ENCODE peak calls at places on chromosomes 1 and 21, in six cellular contexts. T is kidney epithelial cell; B is AG09309; D is fibroblast of lung; E is activated CD8-positive, alpha-beta T cell treated with anti-CD3 and anti-CD28 coated beads for 36 hours; G is tibial artery. N is an unnamed sample.

GRCh38 chr1:74343191-74343590 is 108.0 kb downstream of the TNNI3K start:
- DNase-seq in T (no peak), B (no peak), D (no peak), E (no peak), G (no peak), N (no peak)

GRCh38 chr1:56334027-56334426 is 245.3 kb downstream of the PLPP3 start:
- DNase-seq in T (no peak), B (no peak), D (no peak), E (no peak), G (no peak), N (no peak)

GRCh38 chr1:25062621-25063255 is 132.7 kb upstream of the RUNX3 start:
- DNase-seq in T (no peak), B (no peak), D (no peak), E (no peak), G (no peak), N (no peak)

GRCh38 chr1:199857516-199857915 is 170.0 kb upstream of the NR5A2 start:
- DNase-seq in T (no peak), B (no peak), D (no peak), E (no peak), G (no peak), N (no peak)

GRCh38 chr1:20993716-20994115 is 183.0 kb downstream of the EIF4G3 start:
- DNase-seq in T (no peak), B (no peak), D (no peak), E (no peak), G (no peak), N (no peak)

GRCh38 chr21:33300701-33301631 is 23.8 kb upstream of the IFNAR1 start:
- DNase-seq in T (no peak), B (no peak), D (no peak), E (no peak), G (no peak), N (no peak)

GRCh38 chr1:58345215-58346075 is 201.1 kb downstream of the OMA1 start:
- DNase-seq in T (no peak), B (no peak), D (no peak), E (no peak), G (no peak), N (no peak)

GRCh38 chr1:67020304-67020703 is 33.6 kb downstream of the SLC35D1 start:
- DNase-seq in T (no peak), B (peak), D (peak), E (no peak), G (no peak), N (peak)

GRCh38 chr1:206797534-206798383 is 25.5 kb upstream of the IL10 start:
- DNase-seq in T (no peak), B (no peak), D (no peak), E (peak), G (no peak), N (no peak)

GRCh38 chr1:12130466-12131130 is 36.2 kb upstream of the TNFRSF1B start:
- DNase-seq in T (no peak), B (no peak), D (no peak), E (no peak), G (no peak), N (no peak)

GRCh38 chr21:21179619-21180336 is 181.6 kb downstream of the NCAM2 start:
- DNase-seq in T (no peak), B (no peak), D (no peak), E (no peak), G (no peak), N (no peak)

GRCh38 chr1:163588796-163589195 is 267.0 kb downstream of the NUF2 start:
- DNase-seq in T (no peak), B (no peak), D (no peak), E (no peak), G (no peak), N (no peak)

GRCh38 chr1:199116488-199116887 is 477.6 kb downstream of the PTPRC start:
- DNase-seq in T (no peak), B (no peak), D (no peak), E (no peak), G (no peak), N (no peak)

GRCh38 chr1:87046951-87047350 is 132.5 kb downstream of the HS2ST1 start:
- DNase-seq in T (no peak), B (no peak), D (no peak), E (no peak), G (no peak), N (no peak)

GRCh38 chr1:93304716-93305138 is 41.0 kb upstream of the DR1 start:
- DNase-seq in T (peak), B (peak), D (peak), E (peak), G (no peak), N (peak)

DNA sequence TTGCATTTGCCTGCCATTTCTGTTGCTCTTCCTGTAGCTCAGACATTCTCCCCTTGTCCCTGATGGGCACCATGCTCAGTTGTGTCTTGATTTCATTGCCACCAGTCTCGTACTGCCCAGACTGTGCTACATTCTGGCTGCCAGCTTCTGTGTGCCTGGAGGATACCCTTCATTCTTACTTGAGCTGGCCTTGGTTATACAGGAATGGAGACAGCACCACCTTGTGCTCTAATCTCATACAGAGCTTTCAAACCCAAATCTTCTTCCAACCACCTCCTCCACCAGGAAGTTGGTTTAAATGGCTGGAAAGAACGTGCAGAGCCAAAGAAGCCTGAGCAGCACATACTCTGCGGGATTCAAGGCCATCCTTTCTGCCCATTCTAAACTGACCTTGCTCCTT is 165.3 kb downstream of the SLC35F3 start:
- DNase-seq in T (no peak), B (no peak), D (peak), E (no peak), G (no peak), N (no peak)
- TF ChIP-seq CTCF in T (no peak), B (peak), D (no peak), E (no peak), G (no peak), N (no peak)

GRCh38 chr1:153513023-153513422 is 22.8 kb downstream of the S100A6 start:
- DNase-seq in T (no peak), B (no peak), D (no peak), E (no peak), G (no peak), N (no peak)

GRCh38 chr1:153509729-153510354 is 25.9 kb downstream of the S100A6 start:
- DNase-seq in T (no peak), B (no peak), D (no peak), E (peak), G (no peak), N (no peak)

GRCh38 chr1:153513666-153514065 is 22.1 kb downstream of the S100A6 start:
- DNase-seq in T (no peak), B (no peak), D (no peak), E (no peak), G (no peak), N (no peak)

GRCh38 chr1:153509036-153509435 is 26.8 kb downstream of the S100A6 start:
- DNase-seq in T (no peak), B (no peak), D (no peak), E (no peak), G (no peak), N (no peak)

DNA sequence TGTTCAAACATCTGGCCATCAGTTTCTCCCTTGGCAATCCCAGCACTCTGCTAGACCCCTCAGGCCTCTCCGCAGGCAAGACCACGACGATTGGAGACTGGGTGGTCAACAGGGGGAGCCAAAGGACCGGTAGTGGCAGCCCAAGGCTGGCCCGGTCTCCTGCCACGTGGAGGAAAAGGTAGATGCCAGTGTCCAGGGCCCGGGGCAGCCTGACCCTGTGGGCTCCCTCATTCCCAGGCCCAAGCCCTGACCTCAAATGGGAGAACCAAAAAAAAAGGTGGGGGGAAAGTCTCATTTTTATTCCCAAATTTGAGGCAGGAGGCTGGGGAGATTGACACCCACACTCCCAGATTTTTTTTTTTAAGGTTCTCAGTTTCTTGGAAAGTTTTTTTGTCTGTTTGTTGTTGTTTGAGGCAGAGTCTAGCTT is 24.8 kb downstream of the S100A6 start:
- DNase-seq in T (no peak), B (no peak), D (peak), E (peak), G (peak), N (peak)
- TF ChIP-seq CTCF in T (peak), B (peak), D (peak), E (peak), G (peak), N (peak)

GRCh38 chr1:9041116-9041779 is 15.0 kb upstream of the SLC2A7 start:
- DNase-seq in T (no peak), B (no peak), D (no peak), E (no peak), G (no peak), N (no peak)

GRCh38 chr1:9039761-9040658 is 13.8 kb upstream of the SLC2A7 start:
- DNase-seq in T (no peak), B (no peak), D (no peak), E (no peak), G (no peak), N (no peak)

GRCh38 chr1:9044241-9044640 is 18.0 kb upstream of the SLC2A7 start:
- DNase-seq in T (peak), B (no peak), D (no peak), E (no peak), G (no peak), N (no peak)

GRCh38 chr1:9040659-9041030 is 14.4 kb upstream of the SLC2A7 start:
- DNase-seq in T (no peak), B (no peak), D (no peak), E (no peak), G (no peak), N (no peak)

DNA sequence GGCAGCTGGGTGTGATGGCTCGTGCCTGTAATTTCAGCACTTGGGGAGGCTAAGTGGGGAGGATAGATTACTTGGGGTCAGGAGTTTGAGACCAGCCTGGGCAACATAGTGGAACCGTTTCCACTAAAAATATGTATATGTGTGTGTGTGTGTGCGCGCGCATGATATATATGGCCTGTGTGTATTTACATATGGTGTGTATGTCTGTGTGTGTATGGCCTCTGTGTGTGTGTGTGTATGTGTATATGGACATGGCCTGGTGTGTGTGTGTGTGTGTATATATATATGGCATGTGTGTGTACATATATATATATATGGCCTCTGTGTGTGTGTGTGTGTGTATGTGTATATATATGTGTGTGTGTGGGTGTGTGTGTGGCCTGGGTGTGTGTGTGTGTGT is 16.0 kb upstream of the SLC2A7 start:
- DNase-seq in T (no peak), B (no peak), D (no peak), E (no peak), G (no peak), N (no peak)
- TF ChIP-seq CTCF in T (no peak), B (no peak), D (no peak), E (no peak), G (no peak), N (no peak)

GRCh38 chr1:43732132-43732531 is 24.8 kb downstream of the ST3GAL3 start:
- DNase-seq in T (no peak), B (no peak), D (no peak), E (no peak), G (no peak), N (no peak)

DNA sequence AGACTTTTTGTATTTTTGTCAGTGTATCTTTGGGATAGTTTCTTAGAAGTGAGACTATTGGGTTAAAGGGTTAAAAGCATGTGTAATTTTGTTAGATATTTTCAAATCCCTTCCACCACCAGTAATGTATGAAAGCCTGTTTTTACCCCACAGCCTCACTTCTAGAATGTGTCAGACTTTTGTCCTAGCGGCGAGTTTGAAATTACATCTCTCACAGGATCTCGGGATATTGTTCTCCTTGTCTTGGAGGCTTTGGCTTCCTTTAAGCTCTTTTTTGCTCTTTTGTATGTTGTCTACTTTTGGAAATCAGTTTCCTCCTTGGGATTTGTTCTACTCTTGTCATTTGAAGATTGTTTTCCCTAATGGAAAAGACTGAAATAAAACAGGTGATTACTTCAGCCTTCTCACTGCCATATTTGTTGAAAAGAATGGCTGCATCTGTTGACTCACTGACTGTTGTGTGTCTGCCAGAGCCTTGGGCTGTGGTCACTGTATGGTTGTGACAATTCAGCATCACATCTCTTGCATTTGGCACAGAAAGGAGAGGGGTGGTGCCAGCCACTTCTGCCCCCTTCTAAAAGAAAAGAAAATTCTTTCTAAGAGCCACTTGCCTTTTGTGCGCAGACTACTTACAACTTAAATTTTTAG is 22.6 kb downstream of the ST3GAL3 start:
- DNase-seq in T (no peak), B (no peak), D (peak), E (no peak), G (no peak), N (no peak)
- TF ChIP-seq CTCF in T (no peak), B (no peak), D (no peak), E (no peak), G (no peak), N (peak)

N was measured in HFFc6.